ENCODE peak calls at places on chromosomes 6 and 20, in seven cellular contexts. U, H, Y, Q, L, S and N are unnamed samples.

GRCh38 chr6:22845467-22845866 is 276.1 kb downstream of the HDGFL1 start:
- DNase-seq in Q (no peak), Y (no peak), L (no peak), H (no peak), S (no peak), U (no peak), N (no peak)

GRCh38 chr6:89297695-89298351 is 17.3 kb downstream of the GABRR2 start:
- DNase-seq in Y (no peak), H (peak; percentile 99), S (peak; percentile 81), U (no peak), L (peak; percentile 37), Q (no peak), N (peak; percentile 89)

GRCh38 chr6:108585921-108586320 is 25.2 kb downstream of the FOXO3 start:
- DNase-seq in Y (no peak), Q (no peak), H (no peak), L (no peak), S (peak; percentile 67), U (no peak), N (no peak)

GRCh38 chr6:125974214-125974866 is 12.0 kb upstream of the TRMT11 start:
- DNase-seq in H (peak; percentile 68), U (no peak), Q (no peak), Y (no peak), S (peak; percentile 73), L (no peak), N (peak; percentile 69)

GRCh38 chr20:18692453-18692852 is 104.6 kb downstream of the DTD1 start:
- DNase-seq in L (no peak), Q (peak; percentile 22), U (no peak), H (peak; percentile 3), Y (no peak), S (no peak), N (no peak)

GRCh38 chr6:134908906-134909516 is 40.9 kb downstream of the ALDH8A1 start:
- DNase-seq in H (peak; percentile 100), Y (no peak), S (peak; percentile 96), U (no peak), L (peak; percentile 20), Q (no peak), N (peak; percentile 92)

GRCh38 chr6:69796627-69797390 is at the start of gene LMBRD1:
- DNase-seq in Q (peak; percentile 100), H (peak; percentile 94), L (peak; percentile 98), U (peak; percentile 97), Y (peak; percentile 95), S (peak; percentile 99), N (peak; percentile 93)

GRCh38 chr20:1624811-1625690 is 5.2 kb upstream of the SIRPB1 start:
- DNase-seq in Q (no peak), Y (no peak), U (no peak), L (no peak), S (peak; percentile 0), H (peak; percentile 0), N (no peak)

GRCh38 chr20:23446505-23446904 is 6.2 kb downstream of the CST11 start:
- DNase-seq in S (peak; percentile 84), L (peak; percentile 73), Q (peak; percentile 88), Y (peak; percentile 51), U (peak; percentile 75), H (peak; percentile 21), N (peak; percentile 62)

GRCh38 chr20:32236048-32236533 is 28.4 kb downstream of the POFUT1 start:
- DNase-seq in S (no peak), L (no peak), Y (no peak), U (no peak), Q (no peak), H (no peak), N (no peak)

GRCh38 chr6:38503032-38503784 is 136.5 kb downstream of the BTBD9 start:
- DNase-seq in S (peak; percentile 61), U (peak; percentile 39), L (peak; percentile 64), H (no peak), Y (no peak), Q (no peak), N (no peak)

GRCh38 chr6:64357430-64357829 is 721.8 kb downstream of the PHF3 start:
- DNase-seq in H (no peak), Q (no peak), U (no peak), S (no peak), Y (no peak), L (no peak), N (peak; percentile 9)

GRCh38 chr6:157761331-157761921 is 61.6 kb upstream of the SNX9 start:
- DNase-seq in Q (no peak), U (no peak), L (no peak), Y (no peak), S (peak; percentile 44), H (peak; percentile 76), N (peak; percentile 84)

GRCh38 chr6:3371222-3371949 is 85.5 kb downstream of the SLC22A23 start:
- DNase-seq in Y (no peak), H (no peak), L (no peak), S (no peak), U (no peak), Q (no peak), N (no peak)
- H2BK5ac ChIP-seq in Y (no peak overlapping the region), H (no peak overlapping the region), L (no peak overlapping the region), S (no peak overlapping the region), U (no peak overlapping the region), Q (no peak overlapping the region), N (no peak overlapping the region)

GRCh38 chr20:21516861-21517565 is 3.1 kb upstream of the NKX2-2 start:
- DNase-seq in H (no peak), U (peak; percentile 55), S (no peak), L (peak; percentile 52), Q (peak; percentile 69), Y (no peak), N (no peak)

GRCh38 chr20:21514553-21515251 is 838 bp upstream of the NKX2-2 start:
- DNase-seq in Y (no peak), L (peak; percentile 90), U (peak; percentile 93), S (no peak), H (no peak), Q (peak; percentile 86), N (no peak)

GRCh38 chr20:21515300-21516179 is 1.7 kb upstream of the NKX2-2 start:
- DNase-seq in Q (peak; percentile 75), S (no peak), Y (peak; percentile 61), H (no peak), L (peak; percentile 72), U (no peak), N (no peak)

GRCh38 chr20:21517566-21518277 is 3.9 kb upstream of the NKX2-2 start:
- DNase-seq in Y (no peak), Q (no peak), S (no peak), H (no peak), U (peak; percentile 49), L (peak; percentile 53), N (no peak)

GRCh38 chr20:21516180-21516567 is 2.3 kb upstream of the NKX2-2 start:
- DNase-seq in Y (no peak), U (no peak), S (no peak), H (no peak), Q (no peak), L (no peak), N (no peak)
- H3K9ac ChIP-seq in Y (no peak overlapping the region), U (no peak overlapping the region), S (no peak overlapping the region), H (no peak overlapping the region), Q (no peak overlapping the region), L (no peak overlapping the region), N (no peak overlapping the region)

DNA sequence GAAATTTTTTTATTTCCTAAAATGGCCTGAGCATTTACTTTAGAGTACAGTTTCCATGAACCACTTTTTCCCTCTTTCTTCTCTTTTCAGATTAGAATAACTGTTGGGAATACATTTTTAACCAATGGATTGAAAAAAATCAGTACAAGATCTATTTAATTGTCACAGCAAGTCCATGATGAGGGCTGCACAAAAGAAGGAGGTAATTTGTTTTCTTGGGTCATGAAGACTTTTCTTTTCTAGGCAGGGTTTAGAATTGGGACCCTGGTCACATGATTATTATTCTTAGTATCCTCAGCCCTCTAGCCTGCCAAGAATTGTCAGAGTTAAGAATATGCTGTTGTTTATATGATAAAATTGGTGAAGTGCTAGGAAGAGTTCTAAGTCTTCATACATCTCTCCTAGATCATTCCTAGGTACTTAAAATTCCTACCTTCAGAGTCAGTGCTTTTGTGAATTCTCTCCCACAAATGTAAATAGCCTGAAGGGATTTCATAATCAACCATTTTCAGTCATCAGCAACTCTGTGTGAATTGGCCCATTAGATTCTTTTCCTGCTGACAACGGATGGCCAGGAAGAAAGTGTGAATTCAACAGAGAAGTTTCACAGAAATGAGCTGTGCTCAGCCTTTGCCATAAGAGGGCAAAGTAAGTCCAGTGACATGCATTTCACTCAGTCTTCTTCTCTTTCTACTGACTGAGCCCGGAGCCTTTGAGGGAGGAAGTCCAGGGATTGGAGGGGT is 32.4 kb upstream of the TPBG start:
- DNase-seq in S (peak; percentile 96), Y (no peak), L (peak; percentile 97), U (peak; percentile 36), Q (no peak), H (peak; percentile 42), N (peak; percentile 79)
- H2BK5ac ChIP-seq in S (no peak overlapping the region), Y (no peak overlapping the region), L (no peak overlapping the region), U (no peak overlapping the region), Q (no peak overlapping the region), H (no peak overlapping the region), N (no peak overlapping the region)

GRCh38 chr20:46562373-46563169 is 12.1 kb upstream of the OCSTAMP start:
- DNase-seq in L (peak; percentile 93), S (peak; percentile 77), Q (peak; percentile 90), Y (peak; percentile 76), H (peak; percentile 64), U (peak; percentile 86), N (peak; percentile 65)

GRCh38 chr20:46563848-46564197 is 13.4 kb upstream of the OCSTAMP start:
- DNase-seq in H (no peak), S (peak; percentile 49), Q (no peak), Y (no peak), U (no peak), L (no peak), N (no peak)

GRCh38 chr20:46559685-46560440 is 9.4 kb upstream of the OCSTAMP start:
- DNase-seq in Q (no peak), H (no peak), U (no peak), L (peak; percentile 57), Y (no peak), S (no peak), N (no peak)

GRCh38 chr20:46563170-46563847 is 12.9 kb upstream of the OCSTAMP start:
- DNase-seq in Y (no peak), Q (peak; percentile 68), L (peak; percentile 36), H (no peak), S (no peak), U (peak; percentile 74), N (no peak)

GRCh38 chr20:46562009-46562372 is 11.5 kb upstream of the OCSTAMP start:
- DNase-seq in H (no peak), S (no peak), L (no peak), Q (no peak), Y (no peak), U (no peak), N (no peak)
- H3K9ac ChIP-seq in H (no peak overlapping the region), S (no peak overlapping the region), L (peak overlapping the region; percentile 36), Q (no peak overlapping the region), Y (no peak overlapping the region), U (no peak overlapping the region), N (peak overlapping the region; percentile 66)

GRCh38 chr20:60970601-60971000 is 281.5 kb upstream of the CDH4 start:
- DNase-seq in U (no peak), H (no peak), Y (no peak), S (no peak), L (no peak), Q (no peak), N (no peak)
- H2BK5ac ChIP-seq in U (no peak overlapping the region), H (no peak overlapping the region), Y (no peak overlapping the region), S (no peak overlapping the region), L (no peak overlapping the region), Q (no peak overlapping the region), N (no peak overlapping the region)

GRCh38 chr20:43959079-43959919 is 44.6 kb downstream of the TOX2 start:
- DNase-seq in L (no peak), Q (no peak), Y (no peak), S (no peak), H (no peak), U (no peak), N (peak; percentile 61)
- H3K9ac ChIP-seq in L (no peak overlapping the region), Q (no peak overlapping the region), Y (no peak overlapping the region), S (no peak overlapping the region), H (no peak overlapping the region), U (no peak overlapping the region), N (peak overlapping the region; percentile 4)